ENCODE peak calls at places on chromosomes 7 and 10, in six cellular contexts. W, Z, P, N, K and D are unnamed samples.

GRCh38 chr10:34967411-34967880 is 122.7 kb downstream of the CUL2 start:
- DNase-seq in W (no peak), Z (no peak), P (peak), N (no peak), K (no peak), D (peak)

GRCh38 chr7:108222236-108222892 is 92.2 kb upstream of the LAMB4 start:
- DNase-seq in W (no peak), Z (no peak), P (peak), N (no peak), K (no peak), D (no peak)

GRCh38 chr7:139058963-139059362 is 23.1 kb upstream of the ZC3HAV1L start:
- DNase-seq in W (no peak), Z (no peak), P (peak), N (no peak), K (no peak), D (no peak)

GRCh38 chr10:118760265-118760664 is 5.5 kb upstream of the CACUL1 start:
- DNase-seq in W (peak), Z (no peak), P (no peak), N (no peak), K (no peak), D (peak)

GRCh38 chr10:52706347-52707070 is 66.1 kb downstream of the MBL2 start:
- DNase-seq in W (no peak), Z (no peak), P (no peak), N (no peak), K (no peak), D (no peak)

GRCh38 chr7:6432786-6433185 is 15.0 kb downstream of the DAGLB start:
- DNase-seq in W (no peak), Z (no peak), P (no peak), N (no peak), K (no peak), D (no peak)

GRCh38 chr10:69661414-69662172 is 31.5 kb downstream of the FAM241B start:
- DNase-seq in W (no peak), Z (no peak), P (no peak), N (no peak), K (no peak), D (no peak)

GRCh38 chr7:134365341-134366054 is 48.8 kb upstream of the SLC35B4 start:
- DNase-seq in W (no peak), Z (no peak), P (peak), N (no peak), K (no peak), D (no peak)

GRCh38 chr10:110044681-110045080 is 36.9 kb downstream of the ADD3 start:
- DNase-seq in W (no peak), Z (no peak), P (no peak), N (no peak), K (no peak), D (no peak)

GRCh38 chr10:88218362-88218761 is 354.9 kb downstream of the PTEN start:
- DNase-seq in W (no peak), Z (no peak), P (no peak), N (no peak), K (no peak), D (no peak)
- TF ChIP-seq CTCF in W (no peak), Z (no peak), P (no peak), N (no peak), K (no peak), D (no peak)

GRCh38 chr7:127651556-127652332 is at the start of gene SND1:
- DNase-seq in W (peak), Z (peak), P (peak), N (peak), K (peak), D (peak)
- TF ChIP-seq CTCF in W (no peak), Z (no peak), P (no peak), N (no peak), K (no peak), D (no peak)

DNA sequence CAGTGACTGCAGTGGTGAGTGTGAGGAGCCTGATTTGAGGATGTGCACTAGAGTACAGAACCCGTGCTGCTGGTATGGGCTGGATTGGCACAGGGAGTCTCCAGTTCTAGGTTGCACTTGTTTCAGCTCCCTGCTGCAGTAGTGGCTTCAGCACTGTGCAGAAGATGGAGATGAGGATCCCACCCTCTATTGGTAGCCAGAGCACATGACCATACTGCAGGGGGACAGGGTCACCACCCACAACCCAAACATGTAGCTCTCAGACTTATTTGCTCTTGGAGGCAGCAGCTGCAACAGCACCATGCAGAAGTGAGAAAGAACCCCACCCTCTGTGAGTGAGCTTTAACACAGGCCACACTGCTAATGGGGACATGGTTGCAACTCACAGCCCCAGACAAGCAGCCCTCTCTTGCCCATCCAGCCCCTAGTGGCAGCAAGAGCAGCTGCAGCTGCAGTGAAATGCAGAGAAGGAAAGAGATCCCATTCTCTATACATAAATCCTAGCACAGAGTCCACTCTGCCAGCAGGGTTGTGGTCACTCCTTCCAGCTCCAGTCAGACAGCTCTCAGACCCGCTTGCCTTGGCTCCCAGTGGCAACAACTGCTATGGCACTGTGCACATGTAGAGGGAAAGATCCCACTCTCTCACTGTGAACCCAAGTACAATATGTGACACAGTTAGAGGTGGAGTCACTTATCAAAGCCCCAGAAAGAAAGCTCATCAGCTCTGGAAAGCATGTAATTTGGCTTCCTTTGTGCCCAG is 51.4 kb upstream of the SCIN start:
- DNase-seq in W (peak), Z (no peak), P (peak), N (no peak), K (peak), D (no peak)
- TF ChIP-seq CTCF in W (peak), Z (no peak), P (peak), N (peak), K (peak), D (peak)

GRCh38 chr7:51316262-51316665 is 345 bp downstream of the COBL start:
- DNase-seq in W (no peak), Z (peak), P (no peak), N (no peak), K (peak), D (no peak)
- TF ChIP-seq CTCF in W (no peak), Z (peak), P (no peak), N (no peak), K (no peak), D (no peak)

GRCh38 chr7:119842786-119843185 is 430.2 kb upstream of the KCND2 start:
- DNase-seq in W (no peak), Z (no peak), P (no peak), N (no peak), K (no peak), D (no peak)
- TF ChIP-seq CTCF in W (no peak), Z (no peak), P (no peak), N (no peak), K (no peak), D (no peak)

GRCh38 chr7:1192171-1192676 is 32.2 kb upstream of the ZFAND2A start:
- DNase-seq in W (no peak), Z (no peak), P (peak), N (no peak), K (no peak), D (no peak)
- TF ChIP-seq CTCF in W (no peak), Z (no peak), P (no peak), N (no peak), K (no peak), D (no peak)